ENCODE peak calls at places on chromosomes 16 and 17, in seven cellular contexts. R is heart left ventricle; C is CD4-positive, alpha-beta T cell; T is hypothalamus; G is stimulated activated CD4-positive, alpha-beta T cell treated with anti-CD3 and anti-CD28 coated beads, TNF-alpha, amount 100 ng/mL, for 48 hours; B is thoracic aorta; Z is testis. Q is an unnamed sample.

GRCh38 chr17:64534187-64534586 is 27.4 kb downstream of the CEP95 start:
- DNase-seq in R (no peak), C (no peak), T (no peak), G (no peak), B (no peak), Z (no peak), Q (no peak)

GRCh38 chr17:39174907-39175694 is 9.1 kb upstream of the ARL5C start:
- DNase-seq in R (peak; percentile 79), C (peak; percentile 70), T (peak; percentile 57), G (peak; percentile 54), B (no peak), Z (peak; percentile 88), Q (peak; percentile 80)

GRCh38 chr17:13994050-13994449 is 75.3 kb upstream of the COX10 start:
- DNase-seq in R (no peak), C (no peak), T (no peak), G (no peak), B (no peak), Z (no peak), Q (no peak)

GRCh38 chr17:81735181-81736102 is 23.4 kb downstream of the SLC25A10 start:
- DNase-seq in R (no peak), C (no peak), T (no peak), G (no peak), B (no peak), Z (no peak), Q (peak; percentile 44)

GRCh38 chr17:58219789-58220183 is 731 bp upstream of the MKS1 start:
- DNase-seq in R (no peak), C (no peak), T (no peak), G (no peak), B (no peak), Z (peak; percentile 21), Q (no peak)

GRCh38 chr16:23423496-23424049 is 29.4 kb downstream of the COG7 start:
- DNase-seq in R (peak; percentile 77), C (no peak), T (no peak), G (no peak), B (peak; percentile 82), Z (peak; percentile 85), Q (no peak)

GRCh38 chr16:2946649-2947048 is 17.4 kb upstream of the KREMEN2 start:
- DNase-seq in R (no peak), C (no peak), T (no peak), G (no peak), B (no peak), Z (no peak), Q (no peak)

GRCh38 chr16:2900526-2901075 is 11.1 kb upstream of the FLYWCH1 start:
- DNase-seq in R (no peak), C (no peak), T (no peak), G (no peak), B (no peak), Z (no peak), Q (no peak)

GRCh38 chr17:20105539-20106291 is 96.6 kb downstream of the SPECC1 start:
- DNase-seq in R (no peak), C (no peak), T (no peak), G (no peak), B (no peak), Z (peak; percentile 12), Q (no peak)

GRCh38 chr17:42378597-42379594 is 9.3 kb downstream of the STAT3 start:
- DNase-seq in R (no peak), C (no peak), T (no peak), G (no peak), B (no peak), Z (no peak), Q (no peak)

GRCh38 chr17:43755389-43755875 is 3.2 kb downstream of the SOST start:
- DNase-seq in R (no peak), C (no peak), T (no peak), G (no peak), B (no peak), Z (peak; percentile 54), Q (peak; percentile 54)

GRCh38 chr16:8866118-8866883 is 2.5 kb downstream of the CARHSP1 start:
- DNase-seq in R (peak; percentile 73), C (no peak), T (no peak), G (no peak), B (no peak), Z (peak; percentile 84), Q (peak; percentile 74)

GRCh38 chr17:5541610-5542202 is 42.6 kb downstream of the NLRP1 start:
- DNase-seq in R (no peak), C (no peak), T (no peak), G (no peak), B (no peak), Z (no peak), Q (no peak)

GRCh38 chr17:2782030-2782429 is 14.2 kb upstream of the RAP1GAP2 start:
- DNase-seq in R (no peak), C (no peak), T (no peak), G (no peak), B (no peak), Z (no peak), Q (no peak)

GRCh38 chr17:61805399-61805798 is 57.9 kb downstream of the BRIP1 start:
- DNase-seq in R (no peak), C (no peak), T (no peak), G (no peak), B (no peak), Z (no peak), Q (no peak)

GRCh38 chr17:79915850-79916430 is 76.7 kb upstream of the CBX4 start:
- DNase-seq in R (peak; percentile 41), C (no peak), T (no peak), G (no peak), B (no peak), Z (no peak), Q (no peak)

GRCh38 chr16:26214694-26215093 is 522.9 kb downstream of the HS3ST4 start:
- DNase-seq in R (no peak), C (no peak), T (no peak), G (no peak), B (no peak), Z (no peak), Q (no peak)

GRCh38 chr17:18246880-18247612 is 11.5 kb downstream of the FLII start:
- DNase-seq in R (peak; percentile 62), C (no peak), T (no peak), G (no peak), B (no peak), Z (peak; percentile 90), Q (no peak)

GRCh38 chr16:87556941-87557459 is 45.3 kb upstream of the JPH3 start:
- DNase-seq in R (peak; percentile 66), C (no peak), T (no peak), G (no peak), B (no peak), Z (no peak), Q (no peak)

GRCh38 chr16:89194340-89195311 is 5.7 kb downstream of the SLC22A31 start:
- DNase-seq in R (no peak), C (peak; percentile 7), T (no peak), G (no peak), B (no peak), Z (no peak), Q (no peak)

GRCh38 chr17:41751288-41751687 is 16.8 kb upstream of the HAP1 start:
- DNase-seq in R (no peak), C (no peak), T (no peak), G (no peak), B (no peak), Z (no peak), Q (no peak)

GRCh38 chr17:50047488-50048126 is 8.3 kb upstream of the ITGA3 start:
- DNase-seq in R (no peak), C (no peak), T (no peak), G (no peak), B (no peak), Z (no peak), Q (no peak)

GRCh38 chr17:50664788-50665458 is 30.2 kb downstream of the ABCC3 start:
- DNase-seq in R (no peak), C (no peak), T (no peak), G (no peak), B (no peak), Z (no peak), Q (no peak)

GRCh38 chr16:11560701-11561439 is 25.8 kb downstream of the LITAF start:
- DNase-seq in R (peak; percentile 45), C (peak; percentile 83), T (no peak), G (no peak), B (no peak), Z (no peak), Q (no peak)

GRCh38 chr17:61412860-61413653 is 13.4 kb downstream of the TBX2 start:
- DNase-seq in R (peak; percentile 15), C (no peak), T (no peak), G (no peak), B (no peak), Z (no peak), Q (no peak)

Q was measured in head of caudate nucleus.